ENCODE peak calls at places on chromosomes 1 and 21, in six cellular contexts. One of them, this sample, is unnamed.

GRCh38 chr21:44255519-44255981 is 6.1 kb downstream of the DNMT3L start:
- DNase-seq in body of pancreas: no peak
- DNase-seq in A549: no peak
- DNase-seq in RWPE2: no peak
- DNase-seq in CD8-positive, alpha-beta T cell: no peak
- DNase-seq in uterus: no peak
- DNase-seq in this sample: peak; percentile 11

GRCh38 chr1:159172599-159173291 is 1.3 kb downstream of the CADM3 start:
- DNase-seq in CD8-positive, alpha-beta T cell: no peak
- DNase-seq in body of pancreas: no peak
- DNase-seq in uterus: no peak
- DNase-seq in A549: no peak
- DNase-seq in RWPE2: no peak
- DNase-seq in this sample: no peak

GRCh38 chr1:167082511-167083027 is 7.6 kb downstream of the GPA33 start:
- DNase-seq in RWPE2: no peak
- DNase-seq in uterus: no peak
- DNase-seq in CD8-positive, alpha-beta T cell: no peak
- DNase-seq in body of pancreas: peak; percentile 62
- DNase-seq in A549: peak; percentile 65
- DNase-seq in this sample: no peak

GRCh38 chr1:12436817-12437599 is 181.0 kb downstream of the DHRS3 start:
- DNase-seq in CD8-positive, alpha-beta T cell: no peak
- DNase-seq in A549: peak; percentile 54
- DNase-seq in body of pancreas: no peak
- DNase-seq in uterus: no peak
- DNase-seq in RWPE2: no peak
- DNase-seq in this sample: no peak

GRCh38 chr1:19445417-19446342 is 39.7 kb downstream of the CAPZB start:
- DNase-seq in RWPE2: no peak
- DNase-seq in body of pancreas: peak; percentile 43
- DNase-seq in A549: peak; percentile 42
- DNase-seq in uterus: no peak
- DNase-seq in CD8-positive, alpha-beta T cell: no peak
- DNase-seq in this sample: no peak

GRCh38 chr1:231939118-231939517 is 312.5 kb downstream of the DISC1 start:
- DNase-seq in uterus: no peak
- DNase-seq in body of pancreas: no peak
- DNase-seq in CD8-positive, alpha-beta T cell: no peak
- DNase-seq in A549: no peak
- DNase-seq in RWPE2: no peak
- DNase-seq in this sample: no peak

GRCh38 chr1:56591909-56592308 is 12.5 kb upstream of the PLPP3 start:
- DNase-seq in uterus: no peak
- DNase-seq in body of pancreas: no peak
- DNase-seq in RWPE2: no peak
- DNase-seq in A549: no peak
- DNase-seq in CD8-positive, alpha-beta T cell: no peak
- DNase-seq in this sample: no peak

GRCh38 chr1:181015258-181015630 is 7.4 kb downstream of the STX6 start:
- DNase-seq in A549: no peak
- DNase-seq in CD8-positive, alpha-beta T cell: no peak
- DNase-seq in RWPE2: no peak
- DNase-seq in body of pancreas: no peak
- DNase-seq in uterus: no peak
- DNase-seq in this sample: no peak

GRCh38 chr1:25676488-25676887 is 59.9 kb downstream of the MAN1C1 start:
- DNase-seq in RWPE2: no peak
- DNase-seq in CD8-positive, alpha-beta T cell: peak; percentile 17
- DNase-seq in uterus: no peak
- DNase-seq in A549: no peak
- DNase-seq in body of pancreas: peak; percentile 54
- DNase-seq in this sample: no peak

GRCh38 chr1:59445040-59445439 is 148.1 kb downstream of the FGGY start:
- DNase-seq in body of pancreas: peak; percentile 33
- DNase-seq in uterus: peak; percentile 42
- DNase-seq in CD8-positive, alpha-beta T cell: no peak
- DNase-seq in RWPE2: peak; percentile 65
- DNase-seq in A549: peak; percentile 4
- DNase-seq in this sample: no peak

GRCh38 chr21:15170614-15171013 is 105.8 kb upstream of the NRIP1 start:
- DNase-seq in A549: no peak
- DNase-seq in RWPE2: no peak
- DNase-seq in uterus: no peak
- DNase-seq in CD8-positive, alpha-beta T cell: no peak
- DNase-seq in body of pancreas: no peak
- DNase-seq in this sample: no peak

GRCh38 chr1:33295450-33296081 is 25.3 kb downstream of the A3GALT2 start:
- DNase-seq in CD8-positive, alpha-beta T cell: peak; percentile 92
- DNase-seq in RWPE2: peak; percentile 67
- DNase-seq in body of pancreas: peak; percentile 88
- DNase-seq in A549: peak; percentile 68
- DNase-seq in uterus: peak; percentile 88
- DNase-seq in this sample: peak; percentile 83

GRCh38 chr1:25780318-25781129 is 19.5 kb upstream of the SELENON start:
- DNase-seq in body of pancreas: no peak
- DNase-seq in uterus: peak; percentile 54
- DNase-seq in RWPE2: no peak
- DNase-seq in CD8-positive, alpha-beta T cell: no peak
- DNase-seq in A549: no peak
- DNase-seq in this sample: no peak

GRCh38 chr1:170448661-170449158 is 83.3 kb upstream of the GORAB start:
- DNase-seq in uterus: no peak
- DNase-seq in CD8-positive, alpha-beta T cell: no peak
- DNase-seq in A549: no peak
- DNase-seq in body of pancreas: no peak
- DNase-seq in RWPE2: no peak
- DNase-seq in this sample: no peak

GRCh38 chr1:81498370-81499184 is 302.2 kb upstream of the ADGRL2 start:
- DNase-seq in CD8-positive, alpha-beta T cell: no peak
- DNase-seq in body of pancreas: no peak
- DNase-seq in RWPE2: no peak
- DNase-seq in A549: no peak
- DNase-seq in uterus: no peak
- DNase-seq in this sample: no peak

GRCh38 chr1:98018074-98018473 is 97.2 kb upstream of the DPYD start:
- DNase-seq in RWPE2: no peak
- DNase-seq in uterus: no peak
- DNase-seq in A549: no peak
- DNase-seq in body of pancreas: no peak
- DNase-seq in CD8-positive, alpha-beta T cell: no peak
- DNase-seq in this sample: no peak

GRCh38 chr1:71053146-71053545 is 5.5 kb upstream of the PTGER3 start:
- DNase-seq in RWPE2: no peak
- DNase-seq in A549: no peak
- DNase-seq in CD8-positive, alpha-beta T cell: no peak
- DNase-seq in body of pancreas: no peak
- DNase-seq in uterus: no peak
- DNase-seq in this sample: no peak

GRCh38 chr1:24102966-24103365 is 9.0 kb downstream of the MYOM3 start:
- DNase-seq in RWPE2: no peak
- DNase-seq in body of pancreas: peak; percentile 70
- DNase-seq in uterus: no peak
- DNase-seq in CD8-positive, alpha-beta T cell: no peak
- DNase-seq in A549: peak; percentile 23
- DNase-seq in this sample: no peak
- H3K4me1 ChIP-seq in RWPE2: peaks cover under 1% of the 10 kb centered on the region
- H3K4me1 ChIP-seq in body of pancreas: peaks cover 42% of the 10 kb centered on the region
- H3K4me1 ChIP-seq in uterus: no peaks in the 10 kb centered on the region
- H3K4me1 ChIP-seq in CD8-positive, alpha-beta T cell: no peaks in the 10 kb centered on the region
- H3K4me1 ChIP-seq in A549: peaks cover 20% of the 10 kb centered on the region
- H3K4me1 ChIP-seq in this sample: peaks cover 6% of the 10 kb centered on the region

GRCh38 chr1:183483224-183483623 is 10.9 kb downstream of the SMG7 start:
- DNase-seq in RWPE2: no peak
- DNase-seq in CD8-positive, alpha-beta T cell: no peak
- DNase-seq in body of pancreas: no peak
- DNase-seq in uterus: no peak
- DNase-seq in A549: no peak
- DNase-seq in this sample: no peak

GRCh38 chr1:183477986-183478781 is 5.9 kb downstream of the SMG7 start:
- DNase-seq in uterus: no peak
- DNase-seq in body of pancreas: no peak
- DNase-seq in A549: no peak
- DNase-seq in RWPE2: no peak
- DNase-seq in CD8-positive, alpha-beta T cell: no peak
- DNase-seq in this sample: no peak

GRCh38 chr1:183476081-183476480 is 3.8 kb downstream of the SMG7 start:
- DNase-seq in CD8-positive, alpha-beta T cell: no peak
- DNase-seq in body of pancreas: no peak
- DNase-seq in uterus: no peak
- DNase-seq in RWPE2: no peak
- DNase-seq in A549: no peak
- DNase-seq in this sample: no peak

GRCh38 chr1:183484254-183484653 is 12.0 kb downstream of the SMG7 start:
- DNase-seq in body of pancreas: no peak
- DNase-seq in uterus: no peak
- DNase-seq in RWPE2: no peak
- DNase-seq in CD8-positive, alpha-beta T cell: no peak
- DNase-seq in A549: no peak
- DNase-seq in this sample: no peak

GRCh38 chr1:183480971-183481431 is 8.7 kb downstream of the SMG7 start:
- DNase-seq in A549: no peak
- DNase-seq in RWPE2: no peak
- DNase-seq in CD8-positive, alpha-beta T cell: no peak
- DNase-seq in body of pancreas: no peak
- DNase-seq in uterus: no peak
- DNase-seq in this sample: no peak
- H3K4me1 ChIP-seq in A549: peaks cover 26% of the 10 kb centered on the region
- H3K4me1 ChIP-seq in RWPE2: peaks cover 38% of the 10 kb centered on the region
- H3K4me1 ChIP-seq in CD8-positive, alpha-beta T cell: peaks cover 57% of the 10 kb centered on the region
- H3K4me1 ChIP-seq in body of pancreas: peaks cover 32% of the 10 kb centered on the region
- H3K4me1 ChIP-seq in uterus: no peaks in the 10 kb centered on the region
- H3K4me1 ChIP-seq in this sample: no peaks in the 10 kb centered on the region

DNA sequence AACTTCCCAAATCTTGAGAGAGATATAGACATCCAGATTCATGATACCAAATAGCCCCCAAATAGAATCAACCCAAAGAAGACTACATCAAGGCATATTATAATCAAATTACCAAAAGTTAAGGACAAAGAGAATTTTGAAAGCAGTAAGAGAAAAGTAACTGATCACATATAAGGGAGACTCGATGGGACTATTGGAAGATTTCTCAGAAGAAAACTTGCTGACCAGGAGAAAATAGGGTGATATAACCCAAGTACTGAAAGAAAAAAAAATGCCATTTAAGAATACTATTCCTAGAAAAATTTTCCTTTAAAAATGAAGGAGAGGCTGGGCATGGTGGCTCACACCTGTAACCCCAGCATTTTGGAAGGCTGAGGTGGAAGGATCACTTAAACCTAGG is 30.5 kb upstream of the WNT2B start:
- DNase-seq in CD8-positive, alpha-beta T cell: no peak
- DNase-seq in uterus: no peak
- DNase-seq in A549: no peak
- DNase-seq in RWPE2: no peak
- DNase-seq in body of pancreas: no peak
- DNase-seq in this sample: no peak
- H3K4me1 ChIP-seq in CD8-positive, alpha-beta T cell: no peaks in the 10 kb centered on the region
- H3K4me1 ChIP-seq in uterus: no peaks in the 10 kb centered on the region
- H3K4me1 ChIP-seq in A549: no peaks in the 10 kb centered on the region
- H3K4me1 ChIP-seq in RWPE2: no peaks in the 10 kb centered on the region
- H3K4me1 ChIP-seq in body of pancreas: no peaks in the 10 kb centered on the region
- H3K4me1 ChIP-seq in this sample: no peaks in the 10 kb centered on the region

GRCh38 chr1:95396557-95396956 is 162.5 kb downstream of the RWDD3 start:
- DNase-seq in body of pancreas: no peak
- DNase-seq in uterus: no peak
- DNase-seq in A549: no peak
- DNase-seq in CD8-positive, alpha-beta T cell: no peak
- DNase-seq in RWPE2: no peak
- DNase-seq in this sample: no peak
- H3K4me1 ChIP-seq in body of pancreas: no peaks in the 10 kb centered on the region
- H3K4me1 ChIP-seq in uterus: no peaks in the 10 kb centered on the region
- H3K4me1 ChIP-seq in A549: no peaks in the 10 kb centered on the region
- H3K4me1 ChIP-seq in CD8-positive, alpha-beta T cell: no peaks in the 10 kb centered on the region
- H3K4me1 ChIP-seq in RWPE2: no peaks in the 10 kb centered on the region
- H3K4me1 ChIP-seq in this sample: no peaks in the 10 kb centered on the region